ENCODE peak calls at places on chromosome 15, in five cellular contexts. One of them, this sample, is unnamed.

GRCh38 chr15:55344206-55344605 is 25.2 kb downstream of the PIGB start:
- DNase-seq in endothelial cell of umbilical vein: no peak
- DNase-seq in sigmoid colon: no peak
- DNase-seq in uterus: no peak
- DNase-seq in IMR-90: no peak
- DNase-seq in this sample: no peak

GRCh38 chr15:63915888-63916731 is 82.4 kb upstream of the HERC1 start:
- DNase-seq in endothelial cell of umbilical vein: peak; percentile 78
- DNase-seq in sigmoid colon: no peak
- DNase-seq in uterus: no peak
- DNase-seq in IMR-90: peak; percentile 53
- DNase-seq in this sample: no peak

GRCh38 chr15:60326824-60327654 is 70.7 kb downstream of the ANXA2 start:
- DNase-seq in endothelial cell of umbilical vein: peak; percentile 74
- DNase-seq in sigmoid colon: no peak
- DNase-seq in uterus: no peak
- DNase-seq in IMR-90: peak; percentile 52
- DNase-seq in this sample: no peak

GRCh38 chr15:29736745-29737023 is 85.6 kb downstream of the TJP1 start:
- DNase-seq in endothelial cell of umbilical vein: peak; percentile 63
- DNase-seq in sigmoid colon: no peak
- DNase-seq in uterus: no peak
- DNase-seq in IMR-90: peak; percentile 52
- DNase-seq in this sample: no peak

GRCh38 chr15:69222002-69222474 is 61.6 kb downstream of the GLCE start:
- DNase-seq in endothelial cell of umbilical vein: no peak
- DNase-seq in sigmoid colon: no peak
- DNase-seq in uterus: no peak
- DNase-seq in IMR-90: no peak
- DNase-seq in this sample: no peak

GRCh38 chr15:59338414-59338813 is 34.3 kb downstream of the MYO1E start:
- DNase-seq in endothelial cell of umbilical vein: no peak
- DNase-seq in sigmoid colon: no peak
- DNase-seq in uterus: no peak
- DNase-seq in IMR-90: no peak
- DNase-seq in this sample: no peak

GRCh38 chr15:63023351-63023945 is 19.1 kb upstream of the TPM1 start:
- DNase-seq in endothelial cell of umbilical vein: peak; percentile 59
- DNase-seq in sigmoid colon: no peak
- DNase-seq in uterus: no peak
- DNase-seq in IMR-90: peak; percentile 91
- DNase-seq in this sample: no peak

GRCh38 chr15:73362900-73363299 is 5.9 kb downstream of the HCN4 start:
- DNase-seq in endothelial cell of umbilical vein: no peak
- DNase-seq in sigmoid colon: no peak
- DNase-seq in uterus: no peak
- DNase-seq in IMR-90: no peak
- DNase-seq in this sample: no peak

GRCh38 chr15:101256756-101257155 is 4.9 kb upstream of the CHSY1 start:
- DNase-seq in endothelial cell of umbilical vein: no peak
- DNase-seq in sigmoid colon: no peak
- DNase-seq in uterus: no peak
- DNase-seq in IMR-90: no peak
- DNase-seq in this sample: no peak

GRCh38 chr15:25707656-25708365 is 155.3 kb downstream of the ATP10A start:
- DNase-seq in endothelial cell of umbilical vein: no peak
- DNase-seq in sigmoid colon: peak; percentile 48
- DNase-seq in uterus: no peak
- DNase-seq in IMR-90: no peak
- DNase-seq in this sample: no peak

GRCh38 chr15:42279234-42279723 is 6.0 kb upstream of the TMEM87A start:
- DNase-seq in endothelial cell of umbilical vein: peak; percentile 7
- DNase-seq in sigmoid colon: no peak
- DNase-seq in uterus: no peak
- DNase-seq in IMR-90: no peak
- DNase-seq in this sample: no peak

GRCh38 chr15:65525622-65526021 is 4.6 kb upstream of the HACD3 start:
- DNase-seq in endothelial cell of umbilical vein: peak; percentile 59
- DNase-seq in sigmoid colon: no peak
- DNase-seq in uterus: peak; percentile 39
- DNase-seq in IMR-90: no peak
- DNase-seq in this sample: peak; percentile 71

GRCh38 chr15:83815506-83815905 is 161.6 kb downstream of the ADAMTSL3 start:
- DNase-seq in endothelial cell of umbilical vein: no peak
- DNase-seq in sigmoid colon: no peak
- DNase-seq in uterus: no peak
- DNase-seq in IMR-90: no peak
- DNase-seq in this sample: no peak

GRCh38 chr15:26866298-26867198 is at the start of gene GABRA5:
- DNase-seq in endothelial cell of umbilical vein: no peak
- DNase-seq in sigmoid colon: no peak
- DNase-seq in uterus: no peak
- DNase-seq in IMR-90: peak; percentile 20
- DNase-seq in this sample: no peak

GRCh38 chr15:51775967-51776816 is 24.8 kb downstream of the TMOD2 start:
- DNase-seq in endothelial cell of umbilical vein: peak; percentile 65
- DNase-seq in sigmoid colon: no peak
- DNase-seq in uterus: peak; percentile 54
- DNase-seq in IMR-90: peak; percentile 55
- DNase-seq in this sample: peak; percentile 44

GRCh38 chr15:31255176-31255510 is 71.5 kb upstream of the KLF13 start:
- DNase-seq in endothelial cell of umbilical vein: no peak
- DNase-seq in sigmoid colon: no peak
- DNase-seq in uterus: no peak
- DNase-seq in IMR-90: no peak
- DNase-seq in this sample: no peak

GRCh38 chr15:47744973-47745372 is 27.7 kb downstream of the SEMA6D start:
- DNase-seq in endothelial cell of umbilical vein: no peak
- DNase-seq in sigmoid colon: no peak
- DNase-seq in uterus: no peak
- DNase-seq in IMR-90: no peak
- DNase-seq in this sample: no peak

GRCh38 chr15:93073465-93073952 is 15.5 kb downstream of the RGMA start:
- DNase-seq in endothelial cell of umbilical vein: no peak
- DNase-seq in sigmoid colon: peak; percentile 83
- DNase-seq in uterus: peak; percentile 51
- DNase-seq in IMR-90: no peak
- DNase-seq in this sample: peak; percentile 61

GRCh38 chr15:69288531-69289311 is 10.0 kb upstream of the PAQR5 start:
- DNase-seq in endothelial cell of umbilical vein: no peak
- DNase-seq in sigmoid colon: no peak
- DNase-seq in uterus: no peak
- DNase-seq in IMR-90: no peak
- DNase-seq in this sample: no peak

GRCh38 chr15:39199076-39199475 is 381.8 kb upstream of the THBS1 start:
- DNase-seq in endothelial cell of umbilical vein: no peak
- DNase-seq in sigmoid colon: peak; percentile 89
- DNase-seq in uterus: peak; percentile 75
- DNase-seq in IMR-90: peak; percentile 69
- DNase-seq in this sample: peak; percentile 31

GRCh38 chr15:57395292-57395691 is 19.0 kb downstream of the CGNL1 start:
- DNase-seq in endothelial cell of umbilical vein: peak; percentile 91
- DNase-seq in sigmoid colon: no peak
- DNase-seq in uterus: no peak
- DNase-seq in IMR-90: peak; percentile 68
- DNase-seq in this sample: no peak

GRCh38 chr15:70088427-70088826 is 9.3 kb downstream of the TLE3 start:
- DNase-seq in endothelial cell of umbilical vein: no peak
- DNase-seq in sigmoid colon: no peak
- DNase-seq in uterus: no peak
- DNase-seq in IMR-90: no peak
- DNase-seq in this sample: no peak

GRCh38 chr15:71278989-71279756 is 163.9 kb downstream of the THSD4 start:
- DNase-seq in endothelial cell of umbilical vein: peak; percentile 93
- DNase-seq in sigmoid colon: peak; percentile 86
- DNase-seq in uterus: peak; percentile 79
- DNase-seq in IMR-90: peak; percentile 97
- DNase-seq in this sample: peak; percentile 35

GRCh38 chr15:69685524-69686452 is 233.2 kb downstream of the RPLP1 start:
- DNase-seq in endothelial cell of umbilical vein: no peak
- DNase-seq in sigmoid colon: no peak
- DNase-seq in uterus: no peak
- DNase-seq in IMR-90: no peak
- DNase-seq in this sample: no peak

GRCh38 chr15:71658827-71659729 is 151.3 kb upstream of the NR2E3 start:
- DNase-seq in endothelial cell of umbilical vein: no peak
- DNase-seq in sigmoid colon: no peak
- DNase-seq in uterus: no peak
- DNase-seq in IMR-90: no peak
- DNase-seq in this sample: no peak

GRCh38 chr15:74794248-74794969 is 12.5 kb downstream of the CSK start:
- DNase-seq in endothelial cell of umbilical vein: no peak
- DNase-seq in sigmoid colon: peak; percentile 53
- DNase-seq in uterus: no peak
- DNase-seq in IMR-90: no peak
- DNase-seq in this sample: no peak
- H3K27ac ChIP-seq in endothelial cell of umbilical vein: no peak overlapping the region
- H3K27ac ChIP-seq in sigmoid colon: no peak overlapping the region
- H3K27ac ChIP-seq in uterus: no peak overlapping the region
- H3K27ac ChIP-seq in IMR-90: no peak overlapping the region
- H3K27ac ChIP-seq in this sample: no peak overlapping the region

DNA sequence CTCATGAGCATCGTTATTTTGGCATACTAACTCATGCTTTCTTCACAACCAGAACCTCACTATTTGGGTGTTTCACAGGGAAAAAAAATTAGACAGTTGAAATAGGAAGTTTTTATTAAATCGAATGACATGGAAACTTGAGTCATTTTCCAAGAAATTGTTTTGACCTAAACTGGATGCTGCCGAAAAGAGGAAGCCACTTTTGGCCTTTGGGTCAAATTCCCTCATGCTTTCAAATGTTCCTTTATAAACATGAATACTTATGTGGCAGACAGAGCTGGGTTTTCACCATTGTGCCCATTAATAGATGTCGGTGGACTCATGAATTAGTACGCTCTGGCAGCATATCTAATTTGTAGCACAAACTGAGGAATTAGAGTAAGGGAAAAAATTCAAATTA is 224.9 kb downstream of the MCTP2 start:
- DNase-seq in endothelial cell of umbilical vein: peak; percentile 2
- DNase-seq in sigmoid colon: no peak
- DNase-seq in uterus: no peak
- DNase-seq in IMR-90: no peak
- DNase-seq in this sample: no peak
- TF ChIP-seq POLR2A in endothelial cell of umbilical vein: no peak
- TF ChIP-seq POLR2A in sigmoid colon: no peak
- TF ChIP-seq POLR2A in uterus: no peak
- TF ChIP-seq POLR2A in IMR-90: no peak
- TF ChIP-seq POLR2A in this sample: no peak

GRCh38 chr15:99614749-99615288 is 49.0 kb downstream of the MEF2A start:
- DNase-seq in endothelial cell of umbilical vein: no peak
- DNase-seq in sigmoid colon: no peak
- DNase-seq in uterus: no peak
- DNase-seq in IMR-90: no peak
- DNase-seq in this sample: no peak
- H3K27ac ChIP-seq in endothelial cell of umbilical vein: no peak overlapping the region
- H3K27ac ChIP-seq in sigmoid colon: peak overlapping the region; percentile 22
- H3K27ac ChIP-seq in uterus: no peak overlapping the region
- H3K27ac ChIP-seq in IMR-90: no peak overlapping the region
- H3K27ac ChIP-seq in this sample: no peak overlapping the region

DNA sequence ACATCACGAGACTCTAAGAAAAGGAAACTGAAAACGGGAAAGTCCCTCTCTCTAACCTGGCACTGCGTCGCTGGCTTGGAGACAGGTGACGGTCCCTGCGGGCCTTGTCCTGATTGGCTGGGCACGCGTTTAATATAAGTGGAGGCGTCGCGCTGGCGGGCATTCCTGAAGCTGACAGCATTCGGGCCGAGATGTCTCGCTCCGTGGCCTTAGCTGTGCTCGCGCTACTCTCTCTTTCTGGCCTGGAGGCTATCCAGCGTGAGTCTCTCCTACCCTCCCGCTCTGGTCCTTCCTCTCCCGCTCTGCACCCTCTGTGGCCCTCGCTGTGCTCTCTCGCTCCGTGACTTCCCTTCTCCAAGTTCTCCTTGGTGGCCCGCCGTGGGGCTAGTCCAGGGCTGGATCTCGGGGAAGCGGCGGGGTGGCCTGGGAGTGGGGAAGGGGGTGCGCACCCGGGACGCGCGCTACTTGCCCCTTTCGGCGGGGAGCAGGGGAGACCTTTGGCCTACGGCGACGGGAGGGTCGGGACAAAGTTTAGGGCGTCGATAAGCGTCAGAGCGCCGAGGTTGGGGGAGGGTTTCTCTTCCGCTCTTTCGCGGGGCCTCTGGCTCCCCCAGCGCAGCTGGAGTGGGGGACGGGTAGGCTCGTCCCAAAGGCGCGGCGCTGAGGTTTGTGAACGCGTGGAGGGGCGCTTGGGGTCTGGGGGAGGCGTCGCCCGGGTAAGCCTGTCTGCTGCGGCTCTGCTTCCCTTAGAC is at the start of gene B2M:
- DNase-seq in endothelial cell of umbilical vein: peak; percentile 98
- DNase-seq in sigmoid colon: peak; percentile 98
- DNase-seq in uterus: peak; percentile 97
- DNase-seq in IMR-90: peak; percentile 96
- DNase-seq in this sample: peak; percentile 94
- TF ChIP-seq POLR2A in endothelial cell of umbilical vein: peak; percentile 100
- TF ChIP-seq POLR2A in sigmoid colon: peak; percentile 100
- TF ChIP-seq POLR2A in uterus: peak; percentile 100
- TF ChIP-seq POLR2A in IMR-90: peak; percentile 100
- TF ChIP-seq POLR2A in this sample: peak; percentile 99

GRCh38 chr15:90394702-90395442 is 6.8 kb downstream of the IQGAP1 start:
- DNase-seq in endothelial cell of umbilical vein: no peak
- DNase-seq in sigmoid colon: no peak
- DNase-seq in uterus: no peak
- DNase-seq in IMR-90: no peak
- DNase-seq in this sample: no peak
- H3K27ac ChIP-seq in endothelial cell of umbilical vein: no peak overlapping the region
- H3K27ac ChIP-seq in sigmoid colon: peak overlapping the region; percentile 63
- H3K27ac ChIP-seq in uterus: peak overlapping the region; percentile 78
- H3K27ac ChIP-seq in IMR-90: no peak overlapping the region
- H3K27ac ChIP-seq in this sample: peak overlapping the region; percentile 37